ENCODE peak calls at places on chromosomes 3 and 15, in seven cellular contexts. A is tibial nerve, M is left ventricle myocardium inferior, C is astrocyte of the spinal cord, N is HL-60, P is DND-41, H is AG10803. L is an unnamed sample.

GRCh38 chr3:184156522-184156955 is 1.4 kb downstream of the DVL3 start:
- DNase-seq in H (peak; percentile 70), C (peak; percentile 53), N (no peak), M (peak; percentile 75), A (no peak), P (peak; percentile 46), L (no peak)

GRCh38 chr3:67418539-67419529 is 235.6 kb downstream of the SUCLG2 start:
- DNase-seq in H (peak; percentile 14), A (no peak), C (no peak), M (no peak), P (no peak), N (no peak), L (no peak)

GRCh38 chr15:40763801-40764765 is at the start of gene GCHFR:
- DNase-seq in H (peak; percentile 43), M (peak; percentile 78), A (peak; percentile 56), P (no peak), C (peak; percentile 64), N (peak; percentile 74), L (peak; percentile 88)

GRCh38 chr3:33694944-33695343 is 23.1 kb downstream of the CLASP2 start:
- DNase-seq in C (no peak), A (no peak), P (no peak), H (no peak), M (no peak), N (no peak), L (no peak)

GRCh38 chr15:29740692-29741311 is 81.5 kb downstream of the TJP1 start:
- DNase-seq in P (no peak), M (no peak), H (no peak), C (no peak), N (no peak), A (no peak), L (no peak)

GRCh38 chr15:31555022-31555421 is 228.4 kb downstream of the KLF13 start:
- DNase-seq in C (no peak), N (no peak), A (no peak), P (no peak), H (no peak), M (no peak), L (no peak)

GRCh38 chr3:25086721-25087120 is 341.3 kb upstream of the RARB start:
- DNase-seq in P (no peak), A (no peak), M (no peak), C (no peak), H (no peak), N (no peak), L (no peak)

GRCh38 chr3:149808209-149808829 is 4.7 kb upstream of the RNF13 start:
- DNase-seq in H (peak; percentile 81), N (no peak), A (peak; percentile 44), C (peak; percentile 82), M (peak; percentile 61), P (peak; percentile 65), L (peak; percentile 61)

GRCh38 chr15:52438047-52438446 is 90.6 kb downstream of the MYO5A start:
- DNase-seq in C (no peak), P (no peak), A (no peak), M (no peak), H (no peak), N (peak; percentile 86), L (no peak)

GRCh38 chr15:30990451-30991300 is 752 bp downstream of the MTMR10 start:
- DNase-seq in C (peak; percentile 37), A (no peak), N (no peak), M (no peak), P (no peak), H (peak; percentile 30), L (no peak)

GRCh38 chr15:36053746-36054145 is 507.8 kb upstream of the DPH6 start:
- DNase-seq in N (no peak), M (no peak), C (no peak), A (no peak), H (no peak), P (no peak), L (no peak)

GRCh38 chr3:170780471-170780870 is 89.5 kb downstream of the RPL22L1 start:
- DNase-seq in A (no peak), C (no peak), H (no peak), N (no peak), P (no peak), M (no peak), L (no peak)

GRCh38 chr3:115279939-115280338 is 132.9 kb upstream of the ZBTB20 start:
- DNase-seq in M (no peak), H (peak; percentile 86), C (no peak), P (no peak), N (no peak), A (no peak), L (no peak)

GRCh38 chr3:49461443-49462171 is 8.5 kb upstream of the DAG1 start:
- DNase-seq in H (no peak), A (no peak), N (no peak), C (no peak), P (no peak), M (no peak), L (no peak)

GRCh38 chr15:60605879-60606304 is 127.0 kb upstream of the ICE2 start:
- DNase-seq in M (peak; percentile 27), P (no peak), A (no peak), N (no peak), H (peak; percentile 88), C (peak; percentile 68), L (no peak)

GRCh38 chr15:69916169-69916785 is 181.4 kb downstream of the TLE3 start:
- DNase-seq in M (no peak), H (no peak), N (no peak), A (no peak), P (no peak), C (no peak), L (no peak)

GRCh38 chr15:69924531-69924930 is 173.2 kb downstream of the TLE3 start:
- DNase-seq in C (no peak), H (no peak), P (no peak), A (no peak), N (no peak), M (no peak), L (no peak)

GRCh38 chr15:69921626-69922624 is 175.8 kb downstream of the TLE3 start:
- DNase-seq in P (no peak), M (no peak), C (no peak), H (no peak), A (no peak), N (no peak), L (no peak)

GRCh38 chr15:69920232-69920631 is 177.5 kb downstream of the TLE3 start:
- DNase-seq in A (no peak), N (no peak), P (no peak), C (no peak), M (no peak), H (no peak), L (peak; percentile 17)

GRCh38 chr15:69919816-69920215 is 177.9 kb downstream of the TLE3 start:
- DNase-seq in M (no peak), N (no peak), P (no peak), H (no peak), A (no peak), C (no peak), L (no peak)
- H3K4me3 ChIP-seq in M (no peak overlapping the region), N (no peak overlapping the region), P (no peak overlapping the region), H (no peak overlapping the region), A (no peak overlapping the region), C (no peak overlapping the region), L (no peak overlapping the region)

GRCh38 chr3:71423151-71423906 is 160.2 kb downstream of the FOXP1 start:
- DNase-seq in N (no peak), H (no peak), A (no peak), M (peak; percentile 39), P (no peak), C (peak; percentile 46), L (no peak)
- TF ChIP-seq CTCF in N (no peak), H (no peak), A (no peak), M (peak; percentile 50), P (no peak), C (peak; percentile 28), L (no peak)

DNA sequence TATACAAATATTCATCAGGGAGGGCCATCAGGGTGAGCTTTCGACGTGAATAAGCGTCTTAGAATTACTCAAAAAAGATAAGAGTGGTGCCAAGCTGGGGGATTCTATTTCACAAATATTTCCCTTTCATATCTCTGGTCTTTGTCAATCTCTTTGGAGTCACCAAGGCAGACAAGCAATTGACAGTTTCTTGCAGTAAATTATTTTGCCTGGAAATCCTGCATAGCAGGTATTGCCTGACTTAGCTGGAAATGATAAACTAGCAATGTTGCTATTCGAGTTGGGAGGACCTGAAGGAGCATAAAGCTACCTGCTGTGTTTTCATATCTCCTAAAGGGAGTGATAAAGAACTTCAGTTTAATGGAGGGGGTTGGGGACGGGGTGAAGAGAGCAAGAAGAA is 60.4 kb upstream of the PPARG start:
- DNase-seq in P (no peak), N (no peak), A (no peak), C (no peak), M (no peak), H (no peak), L (no peak)
- H3K4me3 ChIP-seq in P (no peak overlapping the region), N (no peak overlapping the region), A (no peak overlapping the region), C (no peak overlapping the region), M (no peak overlapping the region), H (no peak overlapping the region), L (no peak overlapping the region)

GRCh38 chr3:123480428-123480827 is 31.5 kb upstream of the ADCY5 start:
- DNase-seq in H (no peak), P (no peak), M (no peak), N (no peak), C (no peak), A (no peak), L (no peak)
- TF ChIP-seq CTCF in H (no peak), P (no peak), M (no peak), N (no peak), C (no peak), A (no peak), L (no peak)

GRCh38 chr3:55307622-55308021 is 179.5 kb downstream of the WNT5A start:
- DNase-seq in P (no peak), C (no peak), M (no peak), N (no peak), A (no peak), H (peak; percentile 65), L (no peak)

GRCh38 chr3:55300701-55301100 is 186.4 kb downstream of the WNT5A start:
- DNase-seq in P (no peak), N (no peak), M (no peak), C (no peak), A (no peak), H (no peak), L (no peak)

GRCh38 chr3:55309336-55309735 is 177.8 kb downstream of the WNT5A start:
- DNase-seq in C (no peak), M (no peak), P (no peak), H (peak; percentile 63), N (no peak), A (no peak), L (no peak)

GRCh38 chr3:55305714-55306485 is 181.2 kb downstream of the WNT5A start:
- DNase-seq in A (peak; percentile 21), M (no peak), H (peak; percentile 82), N (no peak), C (no peak), P (no peak), L (no peak)
- H3K4me3 ChIP-seq in A (no peak overlapping the region), M (no peak overlapping the region), H (no peak overlapping the region), N (no peak overlapping the region), C (no peak overlapping the region), P (no peak overlapping the region), L (no peak overlapping the region)

L was measured in right lobe of liver.